ENCODE peak calls at places on chromosomes 1 and 21, in six cellular contexts. C is A549, K is IMR-90, E is neural progenitor cell, F is heart right ventricle, Z is esophagus squamous epithelium. D is an unnamed sample.

GRCh38 chr1:173451981-173452380 is 25.2 kb upstream of the PRDX6 start:
- DNase-seq in F (peak; percentile 40), K (peak; percentile 56), E (no peak), Z (no peak), C (no peak), D (no peak)

GRCh38 chr1:201719812-201720521 is 109.0 kb upstream of the IPO9 start:
- DNase-seq in K (peak; percentile 85), E (peak; percentile 78), Z (no peak), C (no peak), F (peak; percentile 87), D (no peak)

GRCh38 chr1:232682248-232682647 is 52.3 kb upstream of the SIPA1L2 start:
- DNase-seq in C (no peak), F (no peak), E (no peak), K (no peak), Z (no peak), D (no peak)

GRCh38 chr1:10856863-10857598 is 60.6 kb upstream of the CASZ1 start:
- DNase-seq in F (no peak), Z (no peak), K (no peak), E (no peak), C (no peak), D (no peak)

GRCh38 chr1:203367051-203367450 is 16.1 kb upstream of the FMOD start:
- DNase-seq in E (no peak), F (no peak), C (no peak), K (no peak), Z (no peak), D (no peak)

GRCh38 chr1:110161165-110161564 is 10.9 kb downstream of the SLC6A17 start:
- DNase-seq in C (no peak), F (no peak), Z (no peak), K (no peak), E (no peak), D (no peak)

GRCh38 chr1:43549921-43550597 is 19.4 kb downstream of the PTPRF start:
- DNase-seq in E (peak; percentile 91), Z (no peak), C (no peak), F (no peak), K (no peak), D (no peak)

GRCh38 chr1:83530506-83530905 is 468.4 kb downstream of the TTLL7 start:
- DNase-seq in C (no peak), K (no peak), Z (no peak), E (no peak), F (no peak), D (no peak)

GRCh38 chr21:37675202-37675801 is 241.0 kb downstream of the KCNJ6 start:
- DNase-seq in K (peak; percentile 38), E (peak; percentile 84), C (peak; percentile 14), F (peak; percentile 48), Z (no peak), D (peak; percentile 24)

GRCh38 chr1:210755991-210756669 is 377.8 kb downstream of the KCNH1 start:
- DNase-seq in E (no peak), Z (no peak), C (no peak), F (no peak), K (no peak), D (no peak)

GRCh38 chr1:108881369-108881768 is 4.6 kb downstream of the GPSM2 start:
- DNase-seq in F (no peak), E (no peak), Z (no peak), K (peak; percentile 36), C (no peak), D (no peak)

GRCh38 chr1:241821363-241821762 is 26.6 kb upstream of the EXO1 start:
- DNase-seq in E (no peak), Z (no peak), F (no peak), K (peak; percentile 91), C (no peak), D (no peak)

GRCh38 chr1:230052018-230052417 is 15.0 kb upstream of the GALNT2 start:
- DNase-seq in F (no peak), C (no peak), E (no peak), Z (no peak), K (no peak), D (no peak)

GRCh38 chr1:22641906-22642636 is 1.4 kb upstream of the C1QC start:
- DNase-seq in C (peak; percentile 66), F (peak; percentile 81), K (peak; percentile 27), Z (no peak), E (peak; percentile 88), D (peak; percentile 65)

GRCh38 chr1:56496861-56497772 is 82.2 kb downstream of the PLPP3 start:
- DNase-seq in C (no peak), K (no peak), F (no peak), E (no peak), Z (no peak), D (no peak)

GRCh38 chr1:178931843-178932551 is 61.1 kb upstream of the ANGPTL1 start:
- DNase-seq in Z (no peak), K (peak; percentile 32), F (peak; percentile 66), E (no peak), C (no peak), D (no peak)

GRCh38 chr1:166164646-166164994 is 2.2 kb downstream of the FAM78B start:
- DNase-seq in Z (no peak), K (no peak), E (no peak), C (no peak), F (no peak), D (no peak)

GRCh38 chr1:174791863-174792262 is 207.9 kb upstream of the CACYBP start:
- DNase-seq in E (no peak), Z (no peak), C (no peak), F (no peak), K (no peak), D (no peak)

DNA sequence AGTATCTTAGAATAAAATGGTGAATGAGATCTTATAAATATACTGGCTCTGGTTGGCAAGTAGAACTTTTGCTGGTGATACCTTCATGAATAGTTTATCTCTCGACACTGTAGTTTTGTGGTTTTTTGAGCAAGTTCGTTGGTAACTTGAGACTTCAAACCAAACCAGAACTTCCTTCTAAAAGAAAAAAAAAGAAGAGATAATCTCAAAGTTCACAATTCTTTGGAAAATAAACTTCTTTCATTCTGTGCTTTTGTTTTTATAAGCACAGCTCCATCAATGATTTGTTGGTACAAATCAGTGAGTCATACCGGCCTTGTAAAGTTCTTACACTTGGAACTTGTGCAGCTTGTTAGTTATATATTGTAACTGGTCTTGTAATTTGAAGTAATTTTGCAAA is 2.3 kb downstream of the HIPK1 start:
- DNase-seq in K (peak; percentile 83), C (no peak), Z (no peak), E (no peak), F (no peak), D (peak; percentile 77)
- H3K4me3 ChIP-seq in K (peak overlapping the region; percentile 13), C (no peak overlapping the region), Z (peak overlapping the region; percentile 100), E (peak overlapping the region; percentile 94), F (no peak overlapping the region), D (peak overlapping the region; percentile 100)

GRCh38 chr1:161825831-161826230 is 59.7 kb downstream of the ATF6 start:
- DNase-seq in K (no peak), C (no peak), E (peak; percentile 3), Z (no peak), F (no peak), D (no peak)

GRCh38 chr1:161826478-161826877 is 60.4 kb downstream of the ATF6 start:
- DNase-seq in E (no peak), Z (no peak), K (no peak), F (no peak), C (no peak), D (no peak)

GRCh38 chr1:161824618-161825017 is 58.5 kb downstream of the ATF6 start:
- DNase-seq in Z (no peak), C (no peak), E (no peak), F (no peak), K (no peak), D (no peak)

DNA sequence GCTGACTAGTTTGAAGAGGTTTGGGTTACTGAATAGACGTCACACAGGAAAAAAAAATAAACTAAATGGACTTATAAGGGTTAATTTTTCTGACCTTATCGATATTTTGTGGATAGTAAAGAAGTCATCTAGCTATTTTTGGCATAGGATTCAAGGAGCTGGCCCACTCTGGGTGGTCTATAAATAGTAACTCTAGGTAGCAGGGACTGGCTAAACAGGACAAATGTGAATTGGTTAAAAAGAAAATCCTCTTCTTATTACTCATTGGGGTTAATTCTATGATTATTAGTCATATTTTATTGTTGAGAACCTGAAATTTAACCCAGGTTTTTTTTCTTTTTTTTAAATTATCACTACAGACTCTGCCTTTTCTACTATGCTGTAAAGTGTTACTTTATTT is 61.7 kb downstream of the ATF6 start:
- DNase-seq in Z (no peak), K (peak; percentile 56), F (no peak), C (no peak), E (no peak), D (no peak)
- H3K4me1 ChIP-seq in Z (no peaks in the 10 kb centered on the region), K (no peaks in the 10 kb centered on the region), F (no peaks in the 10 kb centered on the region), C (no peaks in the 10 kb centered on the region), E (no peaks in the 10 kb centered on the region), D (no peaks in the 10 kb centered on the region)

GRCh38 chr1:2231667-2232254 is 3.6 kb downstream of the SKI start:
- DNase-seq in K (peak; percentile 81), E (peak; percentile 75), F (peak; percentile 78), C (no peak), Z (no peak), D (peak; percentile 59)
- H3K4me3 ChIP-seq in K (peak overlapping the region; percentile 97), E (peak overlapping the region; percentile 98), F (peak overlapping the region; percentile 84), C (peak overlapping the region; percentile 67), Z (peak overlapping the region; percentile 71), D (peak overlapping the region; percentile 83)

DNA sequence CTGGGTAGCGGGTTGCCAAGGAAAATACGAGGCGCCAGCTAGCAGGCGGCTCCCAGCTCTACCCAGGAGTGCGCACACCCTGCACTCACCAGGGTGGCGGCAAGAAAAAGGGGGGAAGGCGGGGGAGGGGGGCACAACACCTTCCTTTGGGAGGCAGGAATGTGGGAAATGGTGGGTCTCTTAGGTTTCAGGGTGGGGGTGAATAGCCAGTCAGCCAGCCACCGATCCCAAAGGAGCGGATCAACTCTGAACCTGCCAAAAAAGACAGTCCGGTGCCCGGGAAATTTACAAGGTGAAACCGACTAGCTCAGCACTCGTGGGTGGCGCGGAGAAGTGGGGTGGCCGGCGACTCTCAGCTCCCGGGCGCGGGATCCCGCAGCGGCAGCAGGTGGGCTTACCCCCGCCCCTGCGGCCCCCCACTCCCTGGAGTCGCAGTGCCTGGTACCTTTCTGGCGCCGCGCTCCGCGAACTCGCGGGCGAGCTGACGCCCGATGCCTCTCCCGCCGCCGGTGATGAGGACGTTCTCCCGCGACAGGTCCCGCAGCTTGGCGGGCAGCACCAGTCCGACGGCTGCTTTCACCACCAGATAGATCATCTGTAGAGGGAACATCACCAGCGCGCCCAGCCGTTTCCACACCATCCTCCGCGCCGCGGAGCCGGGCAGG is 1.2 kb downstream of the DHRS3 start:
- DNase-seq in F (peak; percentile 38), K (no peak), Z (no peak), E (peak; percentile 59), C (no peak), D (no peak)
- H3K4me1 ChIP-seq in F (peaks cover 63% of the 10 kb centered on the region), K (peaks cover 21% of the 10 kb centered on the region), Z (peaks cover 46% of the 10 kb centered on the region), E (peaks cover 24% of the 10 kb centered on the region), C (peaks cover 49% of the 10 kb centered on the region), D (peaks cover 36% of the 10 kb centered on the region)

DNA sequence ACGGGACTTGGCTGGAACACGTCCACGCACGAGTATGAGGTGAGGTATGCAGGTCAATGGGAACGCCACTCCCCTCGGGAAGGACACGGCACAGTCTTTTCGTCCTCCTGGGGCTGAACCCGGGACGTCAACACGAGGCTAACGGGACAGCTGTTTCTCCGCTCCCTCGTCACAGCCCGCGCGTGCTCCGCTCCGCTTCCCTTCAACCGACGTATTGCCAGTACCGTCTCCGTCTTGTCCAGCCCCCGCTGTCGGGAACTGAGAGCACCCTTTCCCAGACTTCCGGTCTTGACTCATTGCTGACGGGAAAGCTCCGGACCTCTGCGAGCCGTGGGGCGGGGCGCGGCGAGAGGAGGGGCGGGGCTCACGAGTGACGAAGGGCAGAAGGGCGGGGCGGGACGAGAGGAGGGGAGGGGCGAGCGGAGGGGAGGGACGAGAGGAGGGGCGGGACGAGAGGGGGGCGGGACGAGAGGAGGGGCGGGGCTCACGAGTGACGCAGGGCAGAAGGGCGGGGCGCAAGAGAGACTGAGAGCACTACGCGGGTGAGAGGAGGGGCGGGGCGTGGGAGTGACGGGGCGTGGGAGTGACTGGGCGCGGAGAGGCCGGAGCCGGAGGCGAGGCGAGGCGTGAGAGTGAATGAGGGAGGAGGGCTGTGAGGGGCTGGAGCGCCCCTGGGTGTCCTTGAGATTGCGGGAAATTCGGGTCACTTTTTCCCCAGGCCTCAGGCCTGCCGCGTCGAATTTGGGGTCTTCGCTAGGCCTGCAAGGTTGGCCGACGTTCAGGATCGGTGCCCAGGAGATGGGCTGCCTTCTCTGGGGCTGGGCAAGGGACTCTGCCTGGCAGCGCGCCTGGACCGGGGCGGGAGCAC is 22.2 kb upstream of the CFAP126 start:
- DNase-seq in E (peak; percentile 95), K (peak; percentile 98), Z (peak; percentile 99), F (peak; percentile 98), C (peak; percentile 93), D (peak; percentile 96)
- H3K4me3 ChIP-seq in E (peak overlapping the region; percentile 66), K (peak overlapping the region; percentile 90), Z (peak overlapping the region; percentile 68), F (peak overlapping the region; percentile 57), C (peak overlapping the region; percentile 72), D (peak overlapping the region; percentile 86)